ENCODE peak calls at places on chromosomes 16 and 17, in six cellular contexts. One of them, this sample, is unnamed.

GRCh38 chr16:22117666-22118065 is 25.3 kb downstream of the VWA3A start:
- DNase-seq in HTR-8/SVneo: no peak
- DNase-seq in pons: no peak
- DNase-seq in glutamatergic neuron: no peak
- DNase-seq in NCI-H345: no peak
- DNase-seq in cardiac fibroblast: no peak
- DNase-seq in this sample: no peak

GRCh38 chr17:51085150-51085805 is 35.4 kb downstream of the SPAG9 start:
- DNase-seq in HTR-8/SVneo: no peak
- DNase-seq in pons: no peak
- DNase-seq in NCI-H345: no peak
- DNase-seq in glutamatergic neuron: no peak
- DNase-seq in cardiac fibroblast: peak; percentile 59
- DNase-seq in this sample: no peak

GRCh38 chr16:648071-648785 is 937 bp upstream of the WDR90 start:
- DNase-seq in glutamatergic neuron: no peak
- DNase-seq in cardiac fibroblast: peak; percentile 21
- DNase-seq in HTR-8/SVneo: no peak
- DNase-seq in pons: no peak
- DNase-seq in NCI-H345: peak; percentile 58
- DNase-seq in this sample: no peak

GRCh38 chr17:10162034-10162433 is 36.4 kb downstream of the GAS7 start:
- DNase-seq in HTR-8/SVneo: no peak
- DNase-seq in glutamatergic neuron: no peak
- DNase-seq in NCI-H345: no peak
- DNase-seq in cardiac fibroblast: no peak
- DNase-seq in pons: no peak
- DNase-seq in this sample: no peak

GRCh38 chr16:14193316-14193871 is 122.3 kb downstream of the MRTFB start:
- DNase-seq in glutamatergic neuron: no peak
- DNase-seq in pons: no peak
- DNase-seq in cardiac fibroblast: no peak
- DNase-seq in NCI-H345: peak; percentile 82
- DNase-seq in HTR-8/SVneo: no peak
- DNase-seq in this sample: no peak

GRCh38 chr17:80116276-80116922 is 15.0 kb downstream of the GAA start:
- DNase-seq in glutamatergic neuron: no peak
- DNase-seq in NCI-H345: no peak
- DNase-seq in cardiac fibroblast: no peak
- DNase-seq in HTR-8/SVneo: no peak
- DNase-seq in pons: no peak
- DNase-seq in this sample: no peak

GRCh38 chr16:19429271-19429670 is 11.6 kb downstream of the TMC5 start:
- DNase-seq in glutamatergic neuron: no peak
- DNase-seq in HTR-8/SVneo: no peak
- DNase-seq in NCI-H345: peak; percentile 22
- DNase-seq in cardiac fibroblast: no peak
- DNase-seq in pons: no peak
- DNase-seq in this sample: no peak

GRCh38 chr17:66584927-66585326 is 250.0 kb upstream of the CACNG5 start:
- DNase-seq in HTR-8/SVneo: no peak
- DNase-seq in NCI-H345: no peak
- DNase-seq in cardiac fibroblast: no peak
- DNase-seq in pons: no peak
- DNase-seq in glutamatergic neuron: no peak
- DNase-seq in this sample: no peak

GRCh38 chr17:57970706-57971105 is 15.5 kb upstream of the CUEDC1 start:
- DNase-seq in HTR-8/SVneo: no peak
- DNase-seq in pons: no peak
- DNase-seq in glutamatergic neuron: no peak
- DNase-seq in NCI-H345: no peak
- DNase-seq in cardiac fibroblast: peak; percentile 69
- DNase-seq in this sample: no peak

GRCh38 chr16:66849543-66849942 is 5.3 kb downstream of the CA7 start:
- DNase-seq in NCI-H345: no peak
- DNase-seq in cardiac fibroblast: no peak
- DNase-seq in glutamatergic neuron: no peak
- DNase-seq in HTR-8/SVneo: no peak
- DNase-seq in pons: no peak
- DNase-seq in this sample: no peak

GRCh38 chr16:47731252-47731651 is 270.1 kb downstream of the PHKB start:
- DNase-seq in cardiac fibroblast: peak; percentile 97
- DNase-seq in glutamatergic neuron: no peak
- DNase-seq in NCI-H345: no peak
- DNase-seq in HTR-8/SVneo: no peak
- DNase-seq in pons: no peak
- DNase-seq in this sample: no peak

GRCh38 chr17:34285304-34285792 is at the start of gene CCL11:
- DNase-seq in glutamatergic neuron: no peak
- DNase-seq in HTR-8/SVneo: no peak
- DNase-seq in pons: no peak
- DNase-seq in NCI-H345: no peak
- DNase-seq in cardiac fibroblast: no peak
- DNase-seq in this sample: no peak

GRCh38 chr17:82699551-82699950 is 1.1 kb upstream of the RAB40B start:
- DNase-seq in HTR-8/SVneo: no peak
- DNase-seq in pons: no peak
- DNase-seq in glutamatergic neuron: no peak
- DNase-seq in cardiac fibroblast: no peak
- DNase-seq in NCI-H345: no peak
- DNase-seq in this sample: no peak

GRCh38 chr16:49534901-49535300 is 161.3 kb downstream of the C16orf78 start:
- DNase-seq in cardiac fibroblast: no peak
- DNase-seq in glutamatergic neuron: no peak
- DNase-seq in NCI-H345: no peak
- DNase-seq in pons: no peak
- DNase-seq in HTR-8/SVneo: no peak
- DNase-seq in this sample: no peak

GRCh38 chr16:75304521-75305363 is 53.3 kb upstream of the BCAR1 start:
- DNase-seq in NCI-H345: no peak
- DNase-seq in cardiac fibroblast: peak; percentile 94
- DNase-seq in glutamatergic neuron: no peak
- DNase-seq in HTR-8/SVneo: no peak
- DNase-seq in pons: peak; percentile 89
- DNase-seq in this sample: peak; percentile 58

GRCh38 chr17:78538033-78538776 is 39.0 kb downstream of the DNAH17 start:
- DNase-seq in pons: peak; percentile 52
- DNase-seq in glutamatergic neuron: no peak
- DNase-seq in HTR-8/SVneo: no peak
- DNase-seq in NCI-H345: peak; percentile 16
- DNase-seq in cardiac fibroblast: peak; percentile 65
- DNase-seq in this sample: no peak

GRCh38 chr17:13642188-13642587 is 40.5 kb upstream of the HS3ST3A1 start:
- DNase-seq in cardiac fibroblast: no peak
- DNase-seq in HTR-8/SVneo: no peak
- DNase-seq in pons: no peak
- DNase-seq in NCI-H345: no peak
- DNase-seq in glutamatergic neuron: no peak
- DNase-seq in this sample: no peak

This sample was measured in SJSA1.